ENCODE peak calls at places on chromosomes 5 and 9, in nine cellular contexts. One of them, this sample, is unnamed.

GRCh38 chr9:136015656-136016055 is 54.5 kb upstream of the UBAC1 start:
- DNase-seq in fibroblast of the aortic adventitia: no peak
- DNase-seq in NAMALWA: no peak
- DNase-seq in right cardiac atrium: peak; percentile 37
- DNase-seq in GM04503: no peak
- DNase-seq in RKO: no peak
- DNase-seq in AG09319: no peak
- DNase-seq in epithelial cell of esophagus: no peak
- DNase-seq in activated T-cell treated with anti-CD3 and anti-CD28 coated beads, Interleukin-2, amount 50 U/mL, for 72 hours: no peak
- DNase-seq in this sample: no peak

GRCh38 chr9:68861436-68861835 is 152.5 kb downstream of the PRKACG start:
- DNase-seq in fibroblast of the aortic adventitia: no peak
- DNase-seq in NAMALWA: no peak
- DNase-seq in right cardiac atrium: peak; percentile 69
- DNase-seq in GM04503: no peak
- DNase-seq in RKO: no peak
- DNase-seq in AG09319: no peak
- DNase-seq in epithelial cell of esophagus: no peak
- DNase-seq in activated T-cell treated with anti-CD3 and anti-CD28 coated beads, Interleukin-2, amount 50 U/mL, for 72 hours: no peak
- DNase-seq in this sample: no peak

GRCh38 chr9:110123364-110124095 is 84.4 kb downstream of the C9orf152 start:
- DNase-seq in fibroblast of the aortic adventitia: peak; percentile 56
- DNase-seq in NAMALWA: no peak
- DNase-seq in right cardiac atrium: no peak
- DNase-seq in GM04503: peak; percentile 61
- DNase-seq in RKO: no peak
- DNase-seq in AG09319: no peak
- DNase-seq in epithelial cell of esophagus: no peak
- DNase-seq in activated T-cell treated with anti-CD3 and anti-CD28 coated beads, Interleukin-2, amount 50 U/mL, for 72 hours: no peak
- DNase-seq in this sample: no peak

GRCh38 chr5:176883700-176884570 is 15.2 kb downstream of the HK3 start:
- DNase-seq in fibroblast of the aortic adventitia: no peak
- DNase-seq in NAMALWA: no peak
- DNase-seq in right cardiac atrium: no peak
- DNase-seq in GM04503: no peak
- DNase-seq in RKO: no peak
- DNase-seq in AG09319: no peak
- DNase-seq in epithelial cell of esophagus: no peak
- DNase-seq in activated T-cell treated with anti-CD3 and anti-CD28 coated beads, Interleukin-2, amount 50 U/mL, for 72 hours: no peak
- DNase-seq in this sample: no peak

GRCh38 chr9:95382433-95382832 is 64.9 kb upstream of the FANCC start:
- DNase-seq in fibroblast of the aortic adventitia: no peak
- DNase-seq in NAMALWA: no peak
- DNase-seq in right cardiac atrium: no peak
- DNase-seq in GM04503: no peak
- DNase-seq in RKO: no peak
- DNase-seq in AG09319: no peak
- DNase-seq in epithelial cell of esophagus: no peak
- DNase-seq in activated T-cell treated with anti-CD3 and anti-CD28 coated beads, Interleukin-2, amount 50 U/mL, for 72 hours: no peak
- DNase-seq in this sample: no peak

GRCh38 chr5:161167001-161167765 is 315.2 kb upstream of the ATP10B start:
- DNase-seq in fibroblast of the aortic adventitia: no peak
- DNase-seq in NAMALWA: no peak
- DNase-seq in right cardiac atrium: no peak
- DNase-seq in GM04503: no peak
- DNase-seq in RKO: no peak
- DNase-seq in AG09319: no peak
- DNase-seq in epithelial cell of esophagus: peak; percentile 2
- DNase-seq in activated T-cell treated with anti-CD3 and anti-CD28 coated beads, Interleukin-2, amount 50 U/mL, for 72 hours: no peak
- DNase-seq in this sample: no peak

GRCh38 chr5:124790261-124790894 is 43.9 kb upstream of the ZNF608 start:
- DNase-seq in fibroblast of the aortic adventitia: peak; percentile 34
- DNase-seq in NAMALWA: no peak
- DNase-seq in right cardiac atrium: no peak
- DNase-seq in GM04503: no peak
- DNase-seq in RKO: no peak
- DNase-seq in AG09319: no peak
- DNase-seq in epithelial cell of esophagus: peak; percentile 80
- DNase-seq in activated T-cell treated with anti-CD3 and anti-CD28 coated beads, Interleukin-2, amount 50 U/mL, for 72 hours: no peak
- DNase-seq in this sample: no peak

GRCh38 chr5:178143901-178144300 is 9.8 kb downstream of the NHP2 start:
- DNase-seq in fibroblast of the aortic adventitia: peak; percentile 57
- DNase-seq in NAMALWA: no peak
- DNase-seq in right cardiac atrium: peak; percentile 92
- DNase-seq in GM04503: no peak
- DNase-seq in RKO: no peak
- DNase-seq in AG09319: no peak
- DNase-seq in epithelial cell of esophagus: no peak
- DNase-seq in activated T-cell treated with anti-CD3 and anti-CD28 coated beads, Interleukin-2, amount 50 U/mL, for 72 hours: no peak
- DNase-seq in this sample: no peak

GRCh38 chr5:154164182-154164581 is 26.4 kb upstream of the GALNT10 start:
- DNase-seq in fibroblast of the aortic adventitia: no peak
- DNase-seq in NAMALWA: no peak
- DNase-seq in right cardiac atrium: no peak
- DNase-seq in GM04503: no peak
- DNase-seq in RKO: no peak
- DNase-seq in AG09319: no peak
- DNase-seq in epithelial cell of esophagus: no peak
- DNase-seq in activated T-cell treated with anti-CD3 and anti-CD28 coated beads, Interleukin-2, amount 50 U/mL, for 72 hours: no peak
- DNase-seq in this sample: no peak

GRCh38 chr9:32581512-32582143 is 8.7 kb upstream of the NDUFB6 start:
- DNase-seq in fibroblast of the aortic adventitia: peak; percentile 83
- DNase-seq in NAMALWA: peak; percentile 75
- DNase-seq in right cardiac atrium: no peak
- DNase-seq in GM04503: no peak
- DNase-seq in RKO: peak; percentile 66
- DNase-seq in AG09319: peak; percentile 28
- DNase-seq in epithelial cell of esophagus: peak; percentile 79
- DNase-seq in activated T-cell treated with anti-CD3 and anti-CD28 coated beads, Interleukin-2, amount 50 U/mL, for 72 hours: peak; percentile 31
- DNase-seq in this sample: peak; percentile 22

GRCh38 chr9:18473551-18474279 is at the start of gene ADAMTSL1:
- DNase-seq in fibroblast of the aortic adventitia: peak; percentile 84
- DNase-seq in NAMALWA: no peak
- DNase-seq in right cardiac atrium: peak; percentile 82
- DNase-seq in GM04503: peak; percentile 31
- DNase-seq in RKO: peak; percentile 80
- DNase-seq in AG09319: peak; percentile 66
- DNase-seq in epithelial cell of esophagus: peak; percentile 17
- DNase-seq in activated T-cell treated with anti-CD3 and anti-CD28 coated beads, Interleukin-2, amount 50 U/mL, for 72 hours: no peak
- DNase-seq in this sample: no peak

GRCh38 chr5:180085837-180086236 is 14.3 kb upstream of the RNF130 start:
- DNase-seq in fibroblast of the aortic adventitia: no peak
- DNase-seq in NAMALWA: no peak
- DNase-seq in right cardiac atrium: no peak
- DNase-seq in GM04503: no peak
- DNase-seq in RKO: no peak
- DNase-seq in AG09319: no peak
- DNase-seq in epithelial cell of esophagus: no peak
- DNase-seq in activated T-cell treated with anti-CD3 and anti-CD28 coated beads, Interleukin-2, amount 50 U/mL, for 72 hours: no peak
- DNase-seq in this sample: no peak

GRCh38 chr5:57232293-57233033 is 58.6 kb downstream of the GPBP1 start:
- DNase-seq in fibroblast of the aortic adventitia: no peak
- DNase-seq in NAMALWA: no peak
- DNase-seq in right cardiac atrium: no peak
- DNase-seq in GM04503: no peak
- DNase-seq in RKO: no peak
- DNase-seq in AG09319: no peak
- DNase-seq in epithelial cell of esophagus: peak; percentile 16
- DNase-seq in activated T-cell treated with anti-CD3 and anti-CD28 coated beads, Interleukin-2, amount 50 U/mL, for 72 hours: no peak
- DNase-seq in this sample: no peak

GRCh38 chr9:114854736-114855355 is 49.0 kb upstream of the TNFSF15 start:
- DNase-seq in fibroblast of the aortic adventitia: no peak
- DNase-seq in NAMALWA: no peak
- DNase-seq in right cardiac atrium: no peak
- DNase-seq in GM04503: no peak
- DNase-seq in RKO: no peak
- DNase-seq in AG09319: no peak
- DNase-seq in epithelial cell of esophagus: no peak
- DNase-seq in activated T-cell treated with anti-CD3 and anti-CD28 coated beads, Interleukin-2, amount 50 U/mL, for 72 hours: no peak
- DNase-seq in this sample: no peak

GRCh38 chr5:1847056-1847455 is 35.7 kb downstream of the IRX4 start:
- DNase-seq in fibroblast of the aortic adventitia: no peak
- DNase-seq in NAMALWA: no peak
- DNase-seq in right cardiac atrium: no peak
- DNase-seq in GM04503: no peak
- DNase-seq in RKO: no peak
- DNase-seq in AG09319: no peak
- DNase-seq in epithelial cell of esophagus: no peak
- DNase-seq in activated T-cell treated with anti-CD3 and anti-CD28 coated beads, Interleukin-2, amount 50 U/mL, for 72 hours: no peak
- DNase-seq in this sample: no peak

GRCh38 chr5:135535420-135535819 is 344 bp downstream of the NEUROG1 start:
- DNase-seq in fibroblast of the aortic adventitia: no peak
- DNase-seq in NAMALWA: no peak
- DNase-seq in right cardiac atrium: no peak
- DNase-seq in GM04503: no peak
- DNase-seq in RKO: no peak
- DNase-seq in AG09319: no peak
- DNase-seq in epithelial cell of esophagus: peak; percentile 19
- DNase-seq in activated T-cell treated with anti-CD3 and anti-CD28 coated beads, Interleukin-2, amount 50 U/mL, for 72 hours: no peak
- DNase-seq in this sample: no peak

GRCh38 chr5:132674671-132675506 is 1.1 kb downstream of the IL4 start:
- DNase-seq in fibroblast of the aortic adventitia: peak; percentile 97
- DNase-seq in NAMALWA: no peak
- DNase-seq in right cardiac atrium: peak; percentile 56
- DNase-seq in GM04503: peak; percentile 92
- DNase-seq in RKO: peak; percentile 74
- DNase-seq in AG09319: peak; percentile 81
- DNase-seq in epithelial cell of esophagus: peak; percentile 95
- DNase-seq in activated T-cell treated with anti-CD3 and anti-CD28 coated beads, Interleukin-2, amount 50 U/mL, for 72 hours: peak; percentile 35
- DNase-seq in this sample: no peak

This sample was measured in activated CD4-positive, alpha-beta memory T cell treated with anti-CD3 and anti-CD28 coated beads for 36 hours.